ENCODE peak calls at places on chromosomes 2 and 18, in four cellular contexts. X is hippocampal formation, A is aorta, L is left lung. M is an unnamed sample.

GRCh38 chr2:144533221-144533620 is 13.3 kb upstream of the ZEB2 start:
- DNase-seq in A (no peak), X (no peak), L (no peak), M (no peak)

GRCh38 chr2:102002229-102002628 is 10.5 kb downstream of the IL1R2 start:
- DNase-seq in X (no peak), L (no peak), A (no peak), M (no peak)

GRCh38 chr18:49886891-49887764 is 73.8 kb upstream of the ACAA2 start:
- DNase-seq in L (no peak), X (no peak), A (no peak), M (no peak)

GRCh38 chr2:176817061-176817565 is 395.5 kb upstream of the HNRNPA3 start:
- DNase-seq in L (no peak), A (no peak), X (no peak), M (no peak)

GRCh38 chr2:202718614-202719013 is 83.8 kb downstream of the FAM117B start:
- DNase-seq in A (no peak), X (no peak), L (no peak), M (no peak)

GRCh38 chr2:75523313-75524275 is 37.1 kb downstream of the EVA1A start:
- DNase-seq in X (no peak), L (no peak), A (no peak), M (peak; percentile 33)

GRCh38 chr2:33123216-33123615 is 176.5 kb downstream of the LTBP1 start:
- DNase-seq in L (no peak), A (no peak), X (no peak), M (no peak)

GRCh38 chr2:234032301-234032856 is 18.1 kb upstream of the SPP2 start:
- DNase-seq in A (no peak), L (no peak), X (no peak), M (no peak)

GRCh38 chr18:59715445-59715844 is 18.2 kb upstream of the CCBE1 start:
- DNase-seq in A (no peak), L (no peak), X (no peak), M (no peak)

GRCh38 chr2:200619275-200619674 is 33.5 kb downstream of the AOX1 start:
- DNase-seq in L (no peak), X (no peak), A (no peak), M (peak; percentile 80)

GRCh38 chr2:231611273-231612198 is 18.9 kb downstream of the TEX44 start:
- DNase-seq in L (no peak), X (no peak), A (peak; percentile 77), M (no peak)

GRCh38 chr2:9757430-9758287 is 85.6 kb upstream of the TAF1B start:
- DNase-seq in X (peak; percentile 54), L (no peak), A (peak; percentile 46), M (no peak)

GRCh38 chr2:40431600-40431955 is 20.3 kb downstream of the SLC8A1 start:
- DNase-seq in X (no peak), A (peak; percentile 77), L (peak; percentile 52), M (no peak)

GRCh38 chr2:127025357-127026062 is 81.4 kb downstream of the BIN1 start:
- DNase-seq in X (peak; percentile 84), L (peak; percentile 82), A (peak; percentile 88), M (no peak)

GRCh38 chr2:207143474-207144190 is 22.1 kb downstream of the KLF7 start:
- DNase-seq in L (peak; percentile 71), A (peak; percentile 84), X (peak; percentile 56), M (peak; percentile 51)

GRCh38 chr2:120556908-120557307 is 178.8 kb upstream of the GLI2 start:
- DNase-seq in L (no peak), A (no peak), X (no peak), M (no peak)

GRCh38 chr2:188665196-188665595 is 309.0 kb upstream of the COL3A1 start:
- DNase-seq in X (no peak), L (no peak), A (no peak), M (no peak)

GRCh38 chr2:41992056-41992699 is 55.6 kb upstream of the PKDCC start:
- DNase-seq in X (no peak), L (no peak), A (no peak), M (no peak)

GRCh38 chr18:44729631-44730101 is 49.0 kb downstream of the SETBP1 start:
- DNase-seq in L (no peak), A (no peak), X (no peak), M (no peak)

GRCh38 chr18:46262856-46263255 is 158.7 kb downstream of the HAUS1 start:
- DNase-seq in X (no peak), L (no peak), A (no peak), M (no peak)

GRCh38 chr2:234306426-234307173 is 190.3 kb downstream of the ARL4C start:
- DNase-seq in X (no peak), L (no peak), A (no peak), M (no peak)

GRCh38 chr2:39266139-39266805 is 22.5 kb upstream of the CDKL4 start:
- DNase-seq in L (no peak), A (no peak), X (no peak), M (no peak)

GRCh38 chr18:38551881-38552280 is 986.3 kb upstream of the CELF4 start:
- DNase-seq in A (no peak), X (no peak), L (no peak), M (no peak)

GRCh38 chr18:48408111-48408726 is 964 bp downstream of the ZBTB7C start:
- DNase-seq in A (no peak), X (no peak), L (no peak), M (no peak)

GRCh38 chr2:1750935-1751767 is 6.8 kb upstream of the PXDN start:
- DNase-seq in X (peak; percentile 50), L (peak; percentile 69), A (peak; percentile 81), M (no peak)

GRCh38 chr2:206728277-206729199 is 10.3 kb upstream of the DYTN start:
- DNase-seq in L (no peak), A (no peak), X (no peak), M (no peak)

GRCh38 chr2:207528980-207529329 is 807 bp upstream of the CREB1 start:
- DNase-seq in X (peak; percentile 36), L (no peak), A (peak; percentile 71), M (no peak)

GRCh38 chr2:73210019-73210418 is 4.0 kb upstream of the SMYD5 start:
- DNase-seq in L (no peak), X (no peak), A (no peak), M (no peak)

GRCh38 chr2:26619649-26620605 is 21.2 kb downstream of the CIB4 start:
- DNase-seq in L (no peak), X (no peak), A (no peak), M (no peak)

GRCh38 chr2:185668710-185669109 is 69.9 kb upstream of the FSIP2 start:
- DNase-seq in X (no peak), A (no peak), L (no peak), M (no peak)